ENCODE peak calls at places on chromosomes 11 and 22, in six cellular contexts. L, O, E, V, G and S are unnamed samples.

GRCh38 chr22:26561756-26562417 is 28.0 kb downstream of the TPST2 start:
- DNase-seq in L (no peak), O (no peak), E (no peak), V (no peak), G (no peak), S (no peak)

GRCh38 chr11:10444725-10445286 is 10.3 kb upstream of the AMPD3 start:
- DNase-seq in L (no peak), O (no peak), E (no peak), V (no peak), G (no peak), S (no peak)

GRCh38 chr11:60396382-60396781 is at the start of gene MS4A14:
- DNase-seq in L (no peak), O (no peak), E (no peak), V (no peak), G (no peak), S (no peak)

GRCh38 chr22:49263101-49263500 is 564.6 kb downstream of the BRD1 start:
- DNase-seq in L (no peak), O (no peak), E (no peak), V (no peak), G (no peak), S (no peak)

GRCh38 chr11:24060125-24060524 is 436.7 kb upstream of the LUZP2 start:
- DNase-seq in L (no peak), O (no peak), E (no peak), V (no peak), G (no peak), S (no peak)

GRCh38 chr11:88087281-88087680 is 88.0 kb downstream of the RAB38 start:
- DNase-seq in L (no peak), O (no peak), E (no peak), V (no peak), G (no peak), S (no peak)

GRCh38 chr11:2348986-2349385 is 28.1 kb upstream of the CD81 start:
- DNase-seq in L (no peak), O (peak), E (peak), V (no peak), G (no peak), S (no peak)

GRCh38 chr11:5712507-5712906 is 22.9 kb downstream of the TRIM22 start:
- DNase-seq in L (no peak), O (no peak), E (peak), V (no peak), G (no peak), S (peak)

GRCh38 chr11:105573091-105573490 is 36.8 kb upstream of the GRIA4 start:
- DNase-seq in L (no peak), O (no peak), E (no peak), V (no peak), G (no peak), S (no peak)